ENCODE peak calls at places on chromosomes 5 and 9, in four cellular contexts. R is substantia nigra, G is PC-3, I is heart left ventricle. Z is an unnamed sample.

GRCh38 chr5:14753947-14754346 is 89.4 kb downstream of the OTULIN start:
- DNase-seq in R (no peak), G (no peak), I (no peak), Z (no peak)

GRCh38 chr5:31193591-31194457 is at the start of gene CDH6:
- DNase-seq in R (peak; percentile 67), G (peak; percentile 33), I (peak; percentile 32), Z (no peak)

GRCh38 chr5:89470658-89471057 is 587.7 kb upstream of the MEF2C start:
- DNase-seq in R (no peak), G (no peak), I (no peak), Z (no peak)

GRCh38 chr5:669111-669841 is 23.9 kb downstream of the TPPP start:
- DNase-seq in R (peak; percentile 94), G (no peak), I (peak; percentile 44), Z (no peak)

GRCh38 chr5:135019314-135019713 is 14.7 kb downstream of the PITX1 start:
- DNase-seq in R (no peak), G (no peak), I (no peak), Z (no peak)

GRCh38 chr5:123549256-123549904 is 37.4 kb downstream of the CSNK1G3 start:
- DNase-seq in R (no peak), G (no peak), I (no peak), Z (no peak)

GRCh38 chr5:163379298-163380155 is 57.9 kb upstream of the CCNG1 start:
- DNase-seq in R (no peak), G (peak; percentile 94), I (no peak), Z (peak; percentile 71)

GRCh38 chr9:27595733-27596132 is 22.5 kb upstream of the C9orf72 start:
- DNase-seq in R (no peak), G (no peak), I (no peak), Z (no peak)

GRCh38 chr5:54073735-54074134 is 236.6 kb downstream of the ARL15 start:
- DNase-seq in R (no peak), G (no peak), I (no peak), Z (no peak)

GRCh38 chr9:28155067-28155466 is 581.8 kb upstream of the C9orf72 start:
- DNase-seq in R (no peak), G (no peak), I (no peak), Z (no peak)

GRCh38 chr5:124519396-124519795 is 227.0 kb downstream of the ZNF608 start:
- DNase-seq in R (no peak), G (no peak), I (peak; percentile 66), Z (no peak)

GRCh38 chr9:92242115-92242778 is 51.2 kb downstream of the IARS1 start:
- DNase-seq in R (no peak), G (no peak), I (no peak), Z (no peak)

GRCh38 chr9:115262952-115263351 is 145.0 kb upstream of the TNC start:
- DNase-seq in R (no peak), G (peak; percentile 65), I (no peak), Z (peak; percentile 78)

GRCh38 chr5:72503888-72504491 is 3.2 kb downstream of the ZNF366 start:
- DNase-seq in R (no peak), G (peak; percentile 79), I (peak; percentile 31), Z (no peak)

GRCh38 chr9:19807182-19807892 is 18.5 kb upstream of the SLC24A2 start:
- DNase-seq in R (no peak), G (no peak), I (no peak), Z (no peak)
- H3K27ac ChIP-seq in R (no peak overlapping the region), G (no peak overlapping the region), I (no peak overlapping the region), Z (no peak overlapping the region)

GRCh38 chr5:69415584-69415958 is 655 bp downstream of the MARVELD2 start:
- DNase-seq in R (no peak), G (peak; percentile 27), I (no peak), Z (no peak)
- H3K27ac ChIP-seq in R (no peak overlapping the region), G (peak overlapping the region; percentile 83), I (no peak overlapping the region), Z (peak overlapping the region; percentile 85)

GRCh38 chr9:72899734-72900477 is 52.9 kb downstream of the ALDH1A1 start:
- DNase-seq in R (no peak), G (no peak), I (no peak), Z (no peak)
- H3K27ac ChIP-seq in R (no peak overlapping the region), G (no peak overlapping the region), I (no peak overlapping the region), Z (no peak overlapping the region)

GRCh38 chr9:14306672-14307646 is 7.0 kb downstream of the NFIB start:
- DNase-seq in R (peak; percentile 24), G (no peak), I (no peak), Z (no peak)

GRCh38 chr9:14307989-14308750 is 5.8 kb downstream of the NFIB start:
- DNase-seq in R (peak; percentile 15), G (no peak), I (peak; percentile 37), Z (no peak)

GRCh38 chr9:14309403-14309802 is 4.5 kb downstream of the NFIB start:
- DNase-seq in R (no peak), G (peak; percentile 42), I (no peak), Z (peak; percentile 64)

GRCh38 chr9:14310247-14310646 is 3.7 kb downstream of the NFIB start:
- DNase-seq in R (no peak), G (no peak), I (no peak), Z (peak; percentile 34)

DNA sequence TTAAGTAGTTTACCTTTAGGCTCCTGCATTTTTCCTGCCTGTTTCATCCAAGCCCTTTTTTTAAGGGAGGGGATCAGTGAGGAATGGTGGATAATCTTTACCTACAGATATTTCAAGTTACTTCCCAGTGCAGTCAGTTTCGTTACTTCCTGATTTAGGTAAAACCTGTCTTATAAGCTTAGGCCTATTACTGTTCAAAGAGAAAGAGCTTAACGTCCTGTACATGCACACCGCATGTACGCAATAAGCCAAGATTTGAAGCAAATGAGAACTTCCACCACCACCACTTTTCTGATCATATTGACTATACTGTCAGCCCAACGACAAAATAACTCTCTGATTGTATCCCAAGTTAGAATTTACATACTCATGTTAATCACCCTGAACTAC is 5.2 kb downstream of the NFIB start:
- DNase-seq in R (no peak), G (no peak), I (no peak), Z (no peak)
- H3K27ac ChIP-seq in R (peak overlapping the region; percentile 58), G (no peak overlapping the region), I (peak overlapping the region; percentile 65), Z (no peak overlapping the region)